ENCODE peak calls at places on chromosomes 16 and 17, in seven cellular contexts. S is activated CD8-positive, alpha-beta T cell treated with anti-CD3 and anti-CD28 coated beads, Interleukin-2, amount 10 ng/mL, durations not matched to agents 7 days and 5 days; G is CD8-positive, alpha-beta memory T cell; K is NCI-H1092 treated with DMSO at 0.1 percent for 48 hours; A is NCI-H446; X is AG04450; T is RWPE1. C is an unnamed sample.

GRCh38 chr17:48497103-48497502 is 33.7 kb downstream of the HOXB1 start:
- DNase-seq in T (no peak), K (no peak), X (no peak), A (no peak), G (no peak), S (no peak), C (no peak)

GRCh38 chr17:10513284-10514067 is 4.9 kb downstream of the MYH1 start:
- DNase-seq in G (no peak), T (no peak), S (no peak), X (no peak), A (no peak), K (no peak), C (no peak)

GRCh38 chr16:7209598-7209997 is 123.0 kb upstream of the RBFOX1 start:
- DNase-seq in X (no peak), S (no peak), A (no peak), T (no peak), G (no peak), K (no peak), C (no peak)

GRCh38 chr16:30131869-30132475 is 9.0 kb upstream of the MAPK3 start:
- DNase-seq in S (no peak), X (no peak), G (no peak), A (peak; percentile 27), T (no peak), K (peak; percentile 93), C (no peak)

GRCh38 chr16:1533443-1533951 is at the start of gene TMEM204:
- DNase-seq in G (peak; percentile 67), S (peak; percentile 59), K (no peak), A (no peak), T (no peak), X (peak; percentile 32), C (no peak)

GRCh38 chr17:1577186-1577585 is 14.6 kb upstream of the PITPNA start:
- DNase-seq in G (no peak), K (no peak), X (peak; percentile 61), T (peak; percentile 72), S (no peak), A (no peak), C (no peak)

GRCh38 chr17:30291571-30292489 is at the start of gene BLMH:
- DNase-seq in T (peak; percentile 78), X (peak; percentile 38), S (peak; percentile 85), G (peak; percentile 76), A (peak; percentile 61), K (peak; percentile 83), C (peak; percentile 74)

GRCh38 chr17:68318103-68318991 is 27.1 kb downstream of the ARSG start:
- DNase-seq in X (no peak), G (no peak), A (no peak), T (no peak), S (no peak), K (no peak), C (no peak)

GRCh38 chr17:19800571-19800970 is 52.5 kb upstream of the ALDH3A1 start:
- DNase-seq in G (no peak), T (no peak), S (no peak), X (no peak), A (no peak), K (no peak), C (no peak)

GRCh38 chr17:27065588-27065987 is 228.3 kb upstream of the WSB1 start:
- DNase-seq in A (no peak), T (no peak), K (no peak), G (no peak), S (no peak), X (no peak), C (no peak)

GRCh38 chr16:26816885-26817571 is 249.7 kb upstream of the C16orf82 start:
- DNase-seq in T (peak; percentile 11), S (peak; percentile 36), K (no peak), A (no peak), X (peak; percentile 20), G (no peak), C (no peak)

GRCh38 chr16:71781741-71782140 is 26.9 kb downstream of the AP1G1 start:
- DNase-seq in G (no peak), S (no peak), A (no peak), K (no peak), T (peak; percentile 9), X (no peak), C (no peak)

GRCh38 chr16:30769379-30770089 is 7.4 kb downstream of the RNF40 start:
- DNase-seq in A (no peak), T (no peak), G (no peak), K (no peak), X (no peak), S (no peak), C (no peak)

GRCh38 chr17:21299981-21300600 is 15.6 kb downstream of the MAP2K3 start:
- DNase-seq in G (no peak), X (no peak), K (no peak), A (no peak), T (no peak), S (no peak), C (no peak)

GRCh38 chr16:79843145-79843544 is 242.6 kb upstream of the MAF start:
- DNase-seq in G (no peak), X (no peak), S (no peak), T (no peak), K (no peak), A (no peak), C (no peak)

GRCh38 chr17:7102421-7102820 is 12.2 kb downstream of the ASGR2 start:
- DNase-seq in T (no peak), X (no peak), K (no peak), G (no peak), S (no peak), A (no peak), C (no peak)

GRCh38 chr16:46885960-46886763 is 2.0 kb downstream of the GPT2 start:
- DNase-seq in G (no peak), A (no peak), X (peak; percentile 26), S (no peak), T (peak; percentile 36), K (peak; percentile 4), C (no peak)

GRCh38 chr16:4859900-4860255 is 12.6 kb downstream of the UBN1 start:
- DNase-seq in T (no peak), K (no peak), G (no peak), X (no peak), S (no peak), A (no peak), C (no peak)

GRCh38 chr17:67414130-67414529 is 37.0 kb downstream of the PITPNC1 start:
- DNase-seq in A (no peak), G (no peak), T (no peak), K (no peak), S (no peak), X (no peak), C (no peak)

GRCh38 chr16:56451753-56452689 is 667 bp downstream of the OGFOD1 start:
- DNase-seq in T (peak; percentile 69), G (no peak), A (no peak), K (peak; percentile 32), S (peak; percentile 35), X (no peak), C (no peak)

GRCh38 chr17:1322469-1322868 is 43.0 kb downstream of the TRARG1 start:
- DNase-seq in A (no peak), G (no peak), K (no peak), S (no peak), T (no peak), X (no peak), C (no peak)

GRCh38 chr16:154223-155030 is 2.0 kb downstream of the HBZ start:
- DNase-seq in T (no peak), S (no peak), X (no peak), G (peak; percentile 21), K (peak; percentile 17), A (no peak), C (no peak)

GRCh38 chr16:23754594-23755483 is at the start of gene CHP2:
- DNase-seq in X (no peak), G (no peak), K (no peak), T (peak; percentile 20), S (no peak), A (no peak), C (no peak)

GRCh38 chr16:31467151-31467550 is 4.8 kb upstream of the TGFB1I1 start:
- DNase-seq in K (no peak), T (no peak), G (no peak), A (no peak), X (no peak), S (peak; percentile 40), C (no peak)

GRCh38 chr17:59332890-59333377 is 1.5 kb downstream of the YPEL2 start:
- DNase-seq in A (no peak), T (no peak), K (no peak), S (no peak), X (no peak), G (peak; percentile 32), C (no peak)

GRCh38 chr16:11639925-11640899 is 28.0 kb upstream of the SNN start:
- DNase-seq in A (peak; percentile 90), K (no peak), T (peak; percentile 92), S (no peak), X (peak; percentile 99), G (no peak), C (no peak)

C was measured in T-helper 9 cell.